ENCODE peak calls at places on chromosomes 1 and 21, in nine cellular contexts. One of them, this sample, is unnamed.
A peak's percentile ranks its signal among the peaks of the same experiment; 100 is the strongest.

GRCh38 chr1:33234588-33234990 is 21.7 kb upstream of the ZNF362 start:
- DNase-seq in transverse colon: no peak
- DNase-seq in GM12878: no peak
- DNase-seq in endothelial cell of umbilical vein: peak; percentile 18
- DNase-seq in K562: no peak
- DNase-seq in prostate gland: no peak
- DNase-seq in A549: no peak
- DNase-seq in stomach: no peak
- DNase-seq in Peyer's patch: no peak
- DNase-seq in this sample: no peak

GRCh38 chr1:33099290-33100118 is 18.6 kb downstream of the AZIN2 start:
- DNase-seq in prostate gland: peak; percentile 20
- DNase-seq in endothelial cell of umbilical vein: no peak
- DNase-seq in K562: no peak
- DNase-seq in stomach: peak; percentile 34
- DNase-seq in transverse colon: peak; percentile 63
- DNase-seq in Peyer's patch: no peak
- DNase-seq in A549: no peak
- DNase-seq in GM12878: peak; percentile 64
- DNase-seq in this sample: peak; percentile 85

GRCh38 chr1:56522680-56523079 is 56.7 kb downstream of the PLPP3 start:
- DNase-seq in A549: no peak
- DNase-seq in prostate gland: no peak
- DNase-seq in endothelial cell of umbilical vein: peak; percentile 84
- DNase-seq in stomach: no peak
- DNase-seq in transverse colon: no peak
- DNase-seq in GM12878: no peak
- DNase-seq in Peyer's patch: no peak
- DNase-seq in K562: no peak
- DNase-seq in this sample: no peak

GRCh38 chr1:157040802-157041201 is 4.7 kb downstream of the ARHGEF11 start:
- DNase-seq in prostate gland: no peak
- DNase-seq in transverse colon: no peak
- DNase-seq in endothelial cell of umbilical vein: peak; percentile 14
- DNase-seq in GM12878: no peak
- DNase-seq in Peyer's patch: no peak
- DNase-seq in A549: no peak
- DNase-seq in K562: no peak
- DNase-seq in stomach: no peak
- DNase-seq in this sample: no peak

GRCh38 chr1:31932491-31933316 is 5.5 kb downstream of the PTP4A2 start:
- DNase-seq in endothelial cell of umbilical vein: peak; percentile 73
- DNase-seq in stomach: no peak
- DNase-seq in Peyer's patch: no peak
- DNase-seq in GM12878: no peak
- DNase-seq in A549: peak; percentile 42
- DNase-seq in K562: no peak
- DNase-seq in transverse colon: no peak
- DNase-seq in prostate gland: no peak
- DNase-seq in this sample: no peak

GRCh38 chr1:228284521-228284920 is 76.7 kb downstream of the OBSCN start:
- DNase-seq in K562: no peak
- DNase-seq in transverse colon: peak; percentile 0
- DNase-seq in A549: no peak
- DNase-seq in prostate gland: no peak
- DNase-seq in Peyer's patch: no peak
- DNase-seq in endothelial cell of umbilical vein: no peak
- DNase-seq in GM12878: no peak
- DNase-seq in stomach: no peak
- DNase-seq in this sample: no peak

GRCh38 chr21:41250519-41250918 is 66.1 kb upstream of the FAM3B start:
- DNase-seq in stomach: peak; percentile 63
- DNase-seq in Peyer's patch: no peak
- DNase-seq in prostate gland: peak; percentile 87
- DNase-seq in K562: no peak
- DNase-seq in A549: no peak
- DNase-seq in transverse colon: no peak
- DNase-seq in endothelial cell of umbilical vein: peak; percentile 93
- DNase-seq in GM12878: no peak
- DNase-seq in this sample: no peak

GRCh38 chr1:101520302-101520701 is 283.5 kb downstream of the S1PR1 start:
- DNase-seq in transverse colon: peak; percentile 7
- DNase-seq in endothelial cell of umbilical vein: peak; percentile 57
- DNase-seq in GM12878: peak; percentile 20
- DNase-seq in prostate gland: no peak
- DNase-seq in K562: peak; percentile 10
- DNase-seq in A549: peak; percentile 22
- DNase-seq in Peyer's patch: no peak
- DNase-seq in stomach: no peak
- DNase-seq in this sample: peak; percentile 4

GRCh38 chr21:27034796-27035195 is 67.9 kb upstream of the ADAMTS5 start:
- DNase-seq in Peyer's patch: no peak
- DNase-seq in endothelial cell of umbilical vein: no peak
- DNase-seq in A549: no peak
- DNase-seq in GM12878: no peak
- DNase-seq in K562: no peak
- DNase-seq in stomach: no peak
- DNase-seq in transverse colon: no peak
- DNase-seq in prostate gland: no peak
- DNase-seq in this sample: no peak

GRCh38 chr1:181033799-181034391 is at the start of gene MR1:
- DNase-seq in K562: peak; percentile 91
- DNase-seq in prostate gland: peak; percentile 58
- DNase-seq in A549: peak; percentile 84
- DNase-seq in Peyer's patch: no peak
- DNase-seq in endothelial cell of umbilical vein: peak; percentile 91
- DNase-seq in GM12878: peak; percentile 92
- DNase-seq in transverse colon: no peak
- DNase-seq in stomach: no peak
- DNase-seq in this sample: peak; percentile 71

DNA sequence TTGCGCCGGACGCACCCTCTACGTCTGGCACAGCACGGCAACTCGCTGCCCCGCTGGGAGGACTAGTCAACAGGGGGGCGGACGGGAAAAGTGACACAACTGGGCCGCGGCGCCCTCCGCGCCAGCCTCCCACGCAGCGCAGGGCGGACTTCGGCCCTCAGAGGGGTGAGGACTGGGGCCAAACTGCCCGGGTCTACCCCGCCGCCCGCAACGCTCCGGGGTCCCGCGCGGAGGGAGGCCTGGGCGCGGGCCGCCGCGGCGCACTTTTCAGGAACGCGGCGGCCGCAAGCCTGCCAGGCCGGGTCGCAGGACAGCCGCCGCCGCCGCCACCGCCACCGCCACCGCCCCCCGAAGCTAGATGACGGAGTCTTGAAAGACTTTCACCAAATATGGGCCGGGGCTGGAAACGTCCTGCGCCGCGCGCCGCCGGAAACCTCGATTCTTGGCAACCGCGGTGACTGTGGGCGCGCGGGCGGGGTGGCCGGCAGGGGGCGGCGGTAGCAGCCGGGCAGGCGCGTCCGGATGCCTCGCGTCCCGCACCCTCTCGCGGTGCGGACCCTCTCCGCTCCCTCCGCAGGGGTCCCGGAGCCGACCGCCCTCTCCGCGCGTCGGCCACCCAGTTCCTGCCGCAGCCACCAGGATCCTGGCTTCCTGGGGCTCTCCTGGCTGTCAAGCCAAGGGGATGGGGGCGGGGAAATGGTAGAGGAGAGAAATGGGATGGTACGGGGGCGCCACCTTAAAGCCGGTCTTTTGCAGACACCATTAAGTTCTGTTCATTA is 3.7 kb upstream of the CCN1 start:
- DNase-seq in endothelial cell of umbilical vein: peak; percentile 87
- DNase-seq in Peyer's patch: peak; percentile 75
- DNase-seq in K562: peak; percentile 78
- DNase-seq in A549: peak; percentile 84
- DNase-seq in GM12878: no peak
- DNase-seq in transverse colon: peak; percentile 78
- DNase-seq in prostate gland: peak; percentile 76
- DNase-seq in stomach: peak; percentile 71
- DNase-seq in this sample: no peak
- TF ChIP-seq POLR2A in endothelial cell of umbilical vein: peak; percentile 17
- TF ChIP-seq POLR2A in Peyer's patch: peak; percentile 34
- TF ChIP-seq POLR2A in K562: peak; percentile 62
- TF ChIP-seq POLR2A in A549: peak; percentile 34
- TF ChIP-seq POLR2A in GM12878: peak; percentile 60
- TF ChIP-seq POLR2A in transverse colon: peak; percentile 59
- TF ChIP-seq POLR2A in prostate gland: no peak
- TF ChIP-seq POLR2A in stomach: no peak
- TF ChIP-seq POLR2A in this sample: peak; percentile 71

GRCh38 chr1:236524142-236524891 is 535 bp downstream of the LGALS8 start:
- DNase-seq in stomach: peak; percentile 38
- DNase-seq in prostate gland: peak; percentile 70
- DNase-seq in GM12878: peak; percentile 75
- DNase-seq in transverse colon: peak; percentile 57
- DNase-seq in A549: peak; percentile 89
- DNase-seq in Peyer's patch: no peak
- DNase-seq in K562: peak; percentile 82
- DNase-seq in endothelial cell of umbilical vein: peak; percentile 75
- DNase-seq in this sample: peak; percentile 49
- TF ChIP-seq POLR2A in stomach: peak; percentile 13
- TF ChIP-seq POLR2A in prostate gland: peak; percentile 56
- TF ChIP-seq POLR2A in GM12878: peak; percentile 65
- TF ChIP-seq POLR2A in transverse colon: peak; percentile 68
- TF ChIP-seq POLR2A in A549: no peak
- TF ChIP-seq POLR2A in Peyer's patch: peak; percentile 41
- TF ChIP-seq POLR2A in K562: peak; percentile 88
- TF ChIP-seq POLR2A in endothelial cell of umbilical vein: peak; percentile 66
- TF ChIP-seq POLR2A in this sample: peak; percentile 66

DNA sequence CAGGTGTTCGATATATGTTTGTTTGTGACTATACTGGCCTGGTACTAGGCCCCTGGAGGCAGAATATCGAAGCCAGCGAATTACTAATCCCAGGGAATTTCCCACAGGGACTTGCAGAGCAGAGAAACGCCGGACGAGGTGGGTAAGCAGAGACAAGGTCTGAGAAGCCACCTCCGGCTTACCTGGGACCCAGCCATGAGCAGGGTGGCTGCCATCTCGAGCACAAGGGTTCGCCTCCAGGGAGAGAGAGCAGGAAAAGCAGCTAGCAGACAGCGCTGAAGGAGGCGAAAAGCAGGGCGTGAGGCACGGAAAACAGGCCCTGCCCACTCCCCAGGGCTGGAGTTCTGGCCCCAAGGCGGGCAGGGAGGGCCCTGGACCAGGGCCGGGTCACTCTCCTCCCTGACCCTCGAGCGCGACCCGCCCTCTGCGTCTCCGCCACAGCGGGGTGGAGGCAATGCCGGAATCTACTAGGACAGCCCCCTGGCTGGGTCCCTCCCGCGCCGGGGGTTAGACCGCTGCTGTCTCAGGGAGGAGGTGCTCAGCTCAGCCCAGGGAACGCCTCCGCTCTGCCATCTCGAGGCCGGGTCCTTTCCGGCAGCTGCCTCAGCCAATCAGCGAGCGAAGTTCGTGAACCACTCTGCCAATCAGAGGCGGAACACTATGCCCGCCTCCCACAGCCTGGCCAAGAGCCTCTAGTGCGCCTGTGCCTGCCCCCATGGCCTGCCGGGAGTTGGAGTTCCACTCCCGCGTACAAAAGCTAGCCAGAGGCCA is 1.7 kb downstream of the ZNF436 start:
- DNase-seq in prostate gland: peak; percentile 99
- DNase-seq in K562: peak; percentile 100
- DNase-seq in stomach: peak; percentile 98
- DNase-seq in GM12878: peak; percentile 97
- DNase-seq in A549: peak; percentile 98
- DNase-seq in endothelial cell of umbilical vein: peak; percentile 99
- DNase-seq in Peyer's patch: peak; percentile 99
- DNase-seq in transverse colon: peak; percentile 99
- DNase-seq in this sample: peak; percentile 87
- TF ChIP-seq POLR2A in prostate gland: peak; percentile 96
- TF ChIP-seq POLR2A in K562: peak; percentile 83
- TF ChIP-seq POLR2A in stomach: no peak
- TF ChIP-seq POLR2A in GM12878: peak; percentile 90
- TF ChIP-seq POLR2A in A549: peak; percentile 40
- TF ChIP-seq POLR2A in endothelial cell of umbilical vein: no peak
- TF ChIP-seq POLR2A in Peyer's patch: peak; percentile 86
- TF ChIP-seq POLR2A in transverse colon: peak; percentile 89
- TF ChIP-seq POLR2A in this sample: peak; percentile 59

GRCh38 chr1:46281021-46281420 is 22.4 kb downstream of the LRRC41 start:
- DNase-seq in K562: no peak
- DNase-seq in GM12878: no peak
- DNase-seq in stomach: no peak
- DNase-seq in A549: no peak
- DNase-seq in prostate gland: no peak
- DNase-seq in Peyer's patch: no peak
- DNase-seq in transverse colon: no peak
- DNase-seq in endothelial cell of umbilical vein: no peak
- DNase-seq in this sample: no peak
- TF ChIP-seq POLR2A in K562: peak; percentile 61
- TF ChIP-seq POLR2A in GM12878: peak; percentile 70
- TF ChIP-seq POLR2A in stomach: no peak
- TF ChIP-seq POLR2A in A549: no peak
- TF ChIP-seq POLR2A in prostate gland: no peak
- TF ChIP-seq POLR2A in Peyer's patch: no peak
- TF ChIP-seq POLR2A in transverse colon: no peak
- TF ChIP-seq POLR2A in endothelial cell of umbilical vein: no peak
- TF ChIP-seq POLR2A in this sample: no peak

DNA sequence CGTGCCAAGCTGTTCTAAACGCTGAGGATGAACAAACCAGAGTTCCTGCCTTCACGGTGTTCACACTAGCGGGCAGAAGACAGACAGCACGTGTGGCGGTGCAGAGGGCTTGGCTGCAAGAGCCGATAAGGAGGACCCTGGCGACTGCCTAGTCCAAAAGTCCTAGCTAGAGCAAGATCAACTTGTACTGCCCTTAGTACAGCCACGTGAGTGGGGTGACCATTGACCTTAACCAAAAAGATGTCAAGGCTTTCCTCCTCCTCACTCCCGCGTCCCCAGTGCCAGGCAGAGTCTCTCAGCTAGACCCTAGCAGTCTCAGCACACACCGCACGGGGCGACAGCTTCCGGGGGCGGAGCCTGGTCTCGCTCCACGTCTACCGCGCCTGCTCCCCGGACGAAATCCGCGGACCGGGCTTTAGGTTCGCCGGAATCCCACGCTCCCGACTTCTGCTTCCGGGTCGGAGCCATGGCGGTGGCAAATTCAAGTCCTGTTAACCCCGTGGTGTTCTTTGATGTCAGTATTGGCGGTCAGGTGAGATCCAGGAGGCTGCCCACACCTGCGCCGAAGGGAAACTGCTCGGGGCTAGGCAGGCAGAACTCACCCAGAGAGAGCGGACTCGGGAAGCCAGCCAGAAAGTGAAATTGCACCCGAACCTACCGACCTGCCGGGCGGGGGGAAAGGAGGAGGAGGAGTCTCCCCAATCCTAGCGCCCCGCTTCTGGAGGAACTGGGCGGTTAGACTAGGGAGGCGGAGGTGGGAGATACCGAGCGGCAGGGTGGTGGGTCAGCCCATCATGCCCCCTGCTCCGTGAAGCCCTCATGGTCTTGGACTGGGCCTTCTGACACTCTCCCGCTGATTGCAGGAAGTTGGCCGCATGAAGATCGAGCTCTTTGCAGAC is at the start of gene PPIH:
- DNase-seq in A549: peak; percentile 90
- DNase-seq in Peyer's patch: peak; percentile 97
- DNase-seq in endothelial cell of umbilical vein: peak; percentile 93
- DNase-seq in prostate gland: peak; percentile 92
- DNase-seq in stomach: peak; percentile 96
- DNase-seq in K562: peak; percentile 96
- DNase-seq in transverse colon: peak; percentile 96
- DNase-seq in GM12878: peak; percentile 80
- DNase-seq in this sample: peak; percentile 94
- TF ChIP-seq POLR2A in A549: peak; percentile 87
- TF ChIP-seq POLR2A in Peyer's patch: peak; percentile 41
- TF ChIP-seq POLR2A in endothelial cell of umbilical vein: peak; percentile 94
- TF ChIP-seq POLR2A in prostate gland: peak; percentile 34
- TF ChIP-seq POLR2A in stomach: no peak
- TF ChIP-seq POLR2A in K562: peak; percentile 96
- TF ChIP-seq POLR2A in transverse colon: peak; percentile 50
- TF ChIP-seq POLR2A in GM12878: peak; percentile 91
- TF ChIP-seq POLR2A in this sample: peak; percentile 90